ENCODE peak calls at places on chromosomes 2 and 18, in ten cellular contexts. One of them, this sample, is unnamed.

GRCh38 chr2:221567809-221568208 is 4.3 kb downstream of the EPHA4 start:
- DNase-seq in tibial artery: no peak
- DNase-seq in neural progenitor cell: no peak
- DNase-seq in A673: no peak
- DNase-seq in right atrium auricular region: no peak
- DNase-seq in heart right ventricle: no peak
- DNase-seq in sigmoid colon: no peak
- DNase-seq in HepG2: no peak
- DNase-seq in hepatocyte: no peak
- DNase-seq in left ventricle myocardium inferior: no peak
- DNase-seq in this sample: no peak

GRCh38 chr18:36028859-36029258 is 38.5 kb downstream of the RPRD1A start:
- DNase-seq in A673: no peak
- DNase-seq in hepatocyte: no peak
- DNase-seq in right atrium auricular region: no peak
- DNase-seq in left ventricle myocardium inferior: no peak
- DNase-seq in neural progenitor cell: no peak
- DNase-seq in tibial artery: no peak
- DNase-seq in sigmoid colon: no peak
- DNase-seq in HepG2: peak; percentile 58
- DNase-seq in heart right ventricle: no peak
- DNase-seq in this sample: no peak

GRCh38 chr2:45289018-45289417 is 279.8 kb upstream of the SIX2 start:
- DNase-seq in tibial artery: no peak
- DNase-seq in left ventricle myocardium inferior: no peak
- DNase-seq in neural progenitor cell: no peak
- DNase-seq in hepatocyte: no peak
- DNase-seq in heart right ventricle: no peak
- DNase-seq in sigmoid colon: no peak
- DNase-seq in HepG2: no peak
- DNase-seq in right atrium auricular region: no peak
- DNase-seq in A673: no peak
- DNase-seq in this sample: no peak

GRCh38 chr2:219430633-219431615 is 3.7 kb upstream of the SPEG start:
- DNase-seq in A673: peak; percentile 31
- DNase-seq in left ventricle myocardium inferior: peak; percentile 74
- DNase-seq in heart right ventricle: peak; percentile 67
- DNase-seq in right atrium auricular region: no peak
- DNase-seq in tibial artery: peak; percentile 23
- DNase-seq in HepG2: peak; percentile 21
- DNase-seq in sigmoid colon: peak; percentile 82
- DNase-seq in hepatocyte: peak; percentile 54
- DNase-seq in neural progenitor cell: peak; percentile 64
- DNase-seq in this sample: peak; percentile 31

GRCh38 chr2:31071741-31072140 is 66.5 kb downstream of the GALNT14 start:
- DNase-seq in right atrium auricular region: no peak
- DNase-seq in A673: no peak
- DNase-seq in sigmoid colon: no peak
- DNase-seq in neural progenitor cell: no peak
- DNase-seq in heart right ventricle: no peak
- DNase-seq in left ventricle myocardium inferior: no peak
- DNase-seq in HepG2: no peak
- DNase-seq in tibial artery: no peak
- DNase-seq in hepatocyte: no peak
- DNase-seq in this sample: no peak

GRCh38 chr2:213162515-213163118 is 11.2 kb upstream of the IKZF2 start:
- DNase-seq in heart right ventricle: no peak
- DNase-seq in neural progenitor cell: no peak
- DNase-seq in right atrium auricular region: no peak
- DNase-seq in HepG2: no peak
- DNase-seq in hepatocyte: no peak
- DNase-seq in sigmoid colon: no peak
- DNase-seq in tibial artery: no peak
- DNase-seq in left ventricle myocardium inferior: no peak
- DNase-seq in A673: no peak
- DNase-seq in this sample: no peak

GRCh38 chr2:208064220-208064951 is 39.1 kb upstream of the PLEKHM3 start:
- DNase-seq in HepG2: peak; percentile 15
- DNase-seq in left ventricle myocardium inferior: no peak
- DNase-seq in right atrium auricular region: no peak
- DNase-seq in A673: no peak
- DNase-seq in heart right ventricle: no peak
- DNase-seq in hepatocyte: no peak
- DNase-seq in neural progenitor cell: no peak
- DNase-seq in tibial artery: no peak
- DNase-seq in sigmoid colon: no peak
- DNase-seq in this sample: no peak

GRCh38 chr2:28160986-28161425 is 231.7 kb upstream of the FOSL2 start:
- DNase-seq in HepG2: no peak
- DNase-seq in hepatocyte: no peak
- DNase-seq in right atrium auricular region: no peak
- DNase-seq in left ventricle myocardium inferior: no peak
- DNase-seq in A673: peak; percentile 28
- DNase-seq in neural progenitor cell: no peak
- DNase-seq in heart right ventricle: no peak
- DNase-seq in sigmoid colon: no peak
- DNase-seq in tibial artery: no peak
- DNase-seq in this sample: no peak

GRCh38 chr2:207767461-207768167 is 2.1 kb downstream of the FZD5 start:
- DNase-seq in sigmoid colon: peak; percentile 80
- DNase-seq in left ventricle myocardium inferior: peak; percentile 33
- DNase-seq in tibial artery: peak; percentile 30
- DNase-seq in HepG2: peak; percentile 76
- DNase-seq in right atrium auricular region: no peak
- DNase-seq in hepatocyte: peak; percentile 67
- DNase-seq in heart right ventricle: peak; percentile 45
- DNase-seq in neural progenitor cell: peak; percentile 82
- DNase-seq in A673: peak; percentile 35
- DNase-seq in this sample: peak; percentile 78

GRCh38 chr2:163990554-163990953 is 254.7 kb upstream of the FIGN start:
- DNase-seq in sigmoid colon: no peak
- DNase-seq in HepG2: no peak
- DNase-seq in heart right ventricle: no peak
- DNase-seq in tibial artery: no peak
- DNase-seq in left ventricle myocardium inferior: no peak
- DNase-seq in hepatocyte: no peak
- DNase-seq in right atrium auricular region: no peak
- DNase-seq in A673: no peak
- DNase-seq in neural progenitor cell: peak; percentile 58
- DNase-seq in this sample: no peak

GRCh38 chr2:36294290-36294689 is 61.3 kb upstream of the CRIM1 start:
- DNase-seq in tibial artery: no peak
- DNase-seq in A673: no peak
- DNase-seq in hepatocyte: no peak
- DNase-seq in heart right ventricle: no peak
- DNase-seq in left ventricle myocardium inferior: no peak
- DNase-seq in neural progenitor cell: no peak
- DNase-seq in HepG2: no peak
- DNase-seq in sigmoid colon: no peak
- DNase-seq in right atrium auricular region: no peak
- DNase-seq in this sample: no peak

GRCh38 chr2:107657049-107657448 is 169.6 kb upstream of the RGPD4 start:
- DNase-seq in left ventricle myocardium inferior: no peak
- DNase-seq in right atrium auricular region: no peak
- DNase-seq in A673: no peak
- DNase-seq in HepG2: no peak
- DNase-seq in sigmoid colon: no peak
- DNase-seq in heart right ventricle: no peak
- DNase-seq in hepatocyte: no peak
- DNase-seq in tibial artery: no peak
- DNase-seq in neural progenitor cell: no peak
- DNase-seq in this sample: no peak

GRCh38 chr2:236249066-236249465 is 15.1 kb downstream of the ASB18 start:
- DNase-seq in A673: no peak
- DNase-seq in left ventricle myocardium inferior: no peak
- DNase-seq in hepatocyte: no peak
- DNase-seq in heart right ventricle: no peak
- DNase-seq in tibial artery: no peak
- DNase-seq in neural progenitor cell: no peak
- DNase-seq in right atrium auricular region: peak; percentile 16
- DNase-seq in sigmoid colon: no peak
- DNase-seq in HepG2: peak; percentile 43
- DNase-seq in this sample: no peak

GRCh38 chr2:200040251-200040650 is 84.9 kb downstream of the MAIP1 start:
- DNase-seq in hepatocyte: no peak
- DNase-seq in left ventricle myocardium inferior: no peak
- DNase-seq in tibial artery: no peak
- DNase-seq in A673: no peak
- DNase-seq in sigmoid colon: no peak
- DNase-seq in heart right ventricle: no peak
- DNase-seq in neural progenitor cell: no peak
- DNase-seq in HepG2: no peak
- DNase-seq in right atrium auricular region: no peak
- DNase-seq in this sample: no peak

GRCh38 chr18:68083776-68084175 is 567.3 kb upstream of the DSEL start:
- DNase-seq in left ventricle myocardium inferior: no peak
- DNase-seq in hepatocyte: no peak
- DNase-seq in tibial artery: no peak
- DNase-seq in right atrium auricular region: no peak
- DNase-seq in sigmoid colon: no peak
- DNase-seq in neural progenitor cell: no peak
- DNase-seq in A673: no peak
- DNase-seq in HepG2: no peak
- DNase-seq in heart right ventricle: no peak
- DNase-seq in this sample: no peak

GRCh38 chr2:221999702-222000101 is 299.1 kb downstream of the PAX3 start:
- DNase-seq in tibial artery: no peak
- DNase-seq in heart right ventricle: no peak
- DNase-seq in sigmoid colon: no peak
- DNase-seq in HepG2: no peak
- DNase-seq in left ventricle myocardium inferior: no peak
- DNase-seq in hepatocyte: no peak
- DNase-seq in right atrium auricular region: no peak
- DNase-seq in A673: no peak
- DNase-seq in neural progenitor cell: no peak
- DNase-seq in this sample: no peak

GRCh38 chr18:40874233-40874632 is 1080.8 kb upstream of the PIK3C3 start:
- DNase-seq in neural progenitor cell: no peak
- DNase-seq in tibial artery: no peak
- DNase-seq in A673: no peak
- DNase-seq in HepG2: no peak
- DNase-seq in right atrium auricular region: no peak
- DNase-seq in heart right ventricle: no peak
- DNase-seq in sigmoid colon: no peak
- DNase-seq in hepatocyte: no peak
- DNase-seq in left ventricle myocardium inferior: no peak
- DNase-seq in this sample: no peak

GRCh38 chr2:176683565-176684210 is 414.4 kb downstream of the MTX2 start:
- DNase-seq in heart right ventricle: no peak
- DNase-seq in left ventricle myocardium inferior: no peak
- DNase-seq in tibial artery: no peak
- DNase-seq in HepG2: no peak
- DNase-seq in hepatocyte: peak; percentile 28
- DNase-seq in sigmoid colon: no peak
- DNase-seq in A673: no peak
- DNase-seq in right atrium auricular region: no peak
- DNase-seq in neural progenitor cell: no peak
- DNase-seq in this sample: no peak
- H3K27me3 ChIP-seq in heart right ventricle: peaks cover 6% of the 10 kb centered on the region
- H3K27me3 ChIP-seq in left ventricle myocardium inferior: peaks cover 30% of the 10 kb centered on the region
- H3K27me3 ChIP-seq in tibial artery: no peaks in the 10 kb centered on the region
- H3K27me3 ChIP-seq in HepG2: peaks cover 11% of the 10 kb centered on the region
- H3K27me3 ChIP-seq in hepatocyte: no peaks in the 10 kb centered on the region
- H3K27me3 ChIP-seq in sigmoid colon: no peaks in the 10 kb centered on the region
- H3K27me3 ChIP-seq in A673: no peaks in the 10 kb centered on the region
- H3K27me3 ChIP-seq in right atrium auricular region: no peaks in the 10 kb centered on the region
- H3K27me3 ChIP-seq in neural progenitor cell: no peaks in the 10 kb centered on the region
- H3K27me3 ChIP-seq in this sample: peaks cover 9% of the 10 kb centered on the region

GRCh38 chr2:170820647-170821630 is 4.3 kb downstream of the GAD1 start:
- DNase-seq in HepG2: no peak
- DNase-seq in right atrium auricular region: no peak
- DNase-seq in tibial artery: no peak
- DNase-seq in A673: peak; percentile 35
- DNase-seq in sigmoid colon: no peak
- DNase-seq in heart right ventricle: no peak
- DNase-seq in hepatocyte: no peak
- DNase-seq in left ventricle myocardium inferior: no peak
- DNase-seq in neural progenitor cell: no peak
- DNase-seq in this sample: peak; percentile 58
- H3K9me3 ChIP-seq in HepG2: no peaks in the 10 kb centered on the region
- H3K9me3 ChIP-seq in right atrium auricular region: no peaks in the 10 kb centered on the region
- H3K9me3 ChIP-seq in tibial artery: no peaks in the 10 kb centered on the region
- H3K9me3 ChIP-seq in A673: no peaks in the 10 kb centered on the region
- H3K9me3 ChIP-seq in sigmoid colon: no peaks in the 10 kb centered on the region
- H3K9me3 ChIP-seq in heart right ventricle: no peaks in the 10 kb centered on the region
- H3K9me3 ChIP-seq in hepatocyte: no peaks in the 10 kb centered on the region
- H3K9me3 ChIP-seq in left ventricle myocardium inferior: no peaks in the 10 kb centered on the region
- H3K9me3 ChIP-seq in neural progenitor cell: no peaks in the 10 kb centered on the region
- H3K9me3 ChIP-seq in this sample: no peaks in the 10 kb centered on the region

GRCh38 chr18:79916546-79917350 is 34.7 kb downstream of the SLC66A2 start:
- DNase-seq in heart right ventricle: no peak
- DNase-seq in neural progenitor cell: no peak
- DNase-seq in sigmoid colon: peak; percentile 56
- DNase-seq in left ventricle myocardium inferior: no peak
- DNase-seq in HepG2: no peak
- DNase-seq in tibial artery: peak; percentile 7
- DNase-seq in hepatocyte: no peak
- DNase-seq in right atrium auricular region: peak; percentile 44
- DNase-seq in A673: no peak
- DNase-seq in this sample: no peak
- H3K36me3 ChIP-seq in heart right ventricle: no peaks in the 10 kb centered on the region
- H3K36me3 ChIP-seq in neural progenitor cell: no peaks in the 10 kb centered on the region
- H3K36me3 ChIP-seq in sigmoid colon: peaks cover 9% of the 10 kb centered on the region
- H3K36me3 ChIP-seq in left ventricle myocardium inferior: peaks cover 51% of the 10 kb centered on the region
- H3K36me3 ChIP-seq in HepG2: peaks cover 42% of the 10 kb centered on the region
- H3K36me3 ChIP-seq in tibial artery: peaks cover 34% of the 10 kb centered on the region
- H3K36me3 ChIP-seq in hepatocyte: no peaks in the 10 kb centered on the region
- H3K36me3 ChIP-seq in right atrium auricular region: peaks cover 40% of the 10 kb centered on the region
- H3K36me3 ChIP-seq in A673: peaks cover 7% of the 10 kb centered on the region
- H3K36me3 ChIP-seq in this sample: peaks cover 4% of the 10 kb centered on the region

DNA sequence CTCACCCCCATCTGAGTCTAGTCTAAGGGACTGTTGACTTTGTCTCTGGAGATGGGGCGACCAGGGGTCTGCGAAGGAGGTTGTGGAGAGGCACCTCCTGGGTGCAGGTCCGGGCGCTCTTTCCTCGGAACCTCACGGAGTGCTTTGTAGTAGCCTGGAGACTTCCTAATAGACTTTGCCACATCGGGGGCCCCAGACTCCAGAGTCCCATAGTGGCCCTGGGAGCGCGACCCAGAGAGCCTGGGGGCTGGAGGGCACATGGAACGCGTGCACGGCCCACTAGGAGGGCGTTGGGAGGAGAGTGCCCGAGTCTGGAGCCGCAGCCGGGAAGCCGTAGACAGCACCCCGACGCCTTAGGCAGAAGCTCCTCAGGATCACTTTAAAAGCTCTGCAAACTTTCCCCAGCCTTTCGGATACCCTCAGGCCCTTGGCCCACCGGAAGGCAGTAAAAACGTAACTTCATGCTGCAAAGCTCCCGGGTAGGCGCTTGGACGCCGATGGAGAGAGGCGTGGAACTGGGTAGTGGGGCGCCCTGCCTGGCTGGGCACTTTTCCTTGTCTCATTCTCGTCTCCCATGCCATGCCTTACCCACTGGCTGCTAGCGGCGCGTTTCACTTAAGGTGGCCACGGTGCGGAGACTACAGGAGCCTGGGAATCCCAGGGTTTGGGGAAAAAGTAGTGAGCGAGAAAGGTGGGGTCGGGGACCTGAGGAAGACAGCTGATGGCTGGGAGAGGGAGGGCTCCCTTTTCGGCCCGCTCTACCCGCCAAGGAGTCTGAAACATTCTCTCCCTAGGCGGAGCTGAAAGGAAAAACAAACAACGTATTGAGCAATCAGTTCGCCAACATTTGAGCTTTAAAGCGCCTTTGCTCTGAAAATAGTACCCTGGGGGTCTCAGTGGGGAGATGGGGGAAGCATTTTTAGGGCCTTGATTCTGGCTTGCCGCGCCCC is 141.7 kb downstream of the MEIS1 start:
- DNase-seq in tibial artery: no peak
- DNase-seq in left ventricle myocardium inferior: no peak
- DNase-seq in right atrium auricular region: no peak
- DNase-seq in sigmoid colon: peak; percentile 86
- DNase-seq in hepatocyte: peak; percentile 57
- DNase-seq in neural progenitor cell: peak; percentile 65
- DNase-seq in HepG2: peak; percentile 44
- DNase-seq in A673: peak; percentile 68
- DNase-seq in heart right ventricle: peak; percentile 13
- DNase-seq in this sample: peak; percentile 3
- H3K27me3 ChIP-seq in tibial artery: peaks cover 61% of the 10 kb centered on the region
- H3K27me3 ChIP-seq in left ventricle myocardium inferior: peaks cover 79% of the 10 kb centered on the region
- H3K27me3 ChIP-seq in right atrium auricular region: peaks cover 53% of the 10 kb centered on the region
- H3K27me3 ChIP-seq in sigmoid colon: no peaks in the 10 kb centered on the region
- H3K27me3 ChIP-seq in hepatocyte: peaks cover 44% of the 10 kb centered on the region
- H3K27me3 ChIP-seq in neural progenitor cell: peaks cover 59% of the 10 kb centered on the region
- H3K27me3 ChIP-seq in HepG2: peaks cover 62% of the 10 kb centered on the region
- H3K27me3 ChIP-seq in A673: no peaks in the 10 kb centered on the region
- H3K27me3 ChIP-seq in heart right ventricle: peaks cover 73% of the 10 kb centered on the region
- H3K27me3 ChIP-seq in this sample: peaks cover 35% of the 10 kb centered on the region